ENCODE peak calls at places on chromosome 3, in nine cellular contexts. Z is cardiac muscle cell, J is choroid plexus epithelial cell, O is astrocyte of the cerebellum, B is uterus, E is neural crest cell, K is astrocyte of the spinal cord, Y is AG09309, S is upper lobe of right lung. P is an unnamed sample.

GRCh38 chr3:134885877-134886621 is 91.0 kb downstream of the EPHB1 start:
- DNase-seq in J (no peak), B (no peak), E (no peak), Z (no peak), K (peak), O (no peak), S (no peak), Y (peak), P (peak)

GRCh38 chr3:146189519-146190173 is 28.7 kb upstream of the PLOD2 start:
- DNase-seq in Y (no peak), J (peak), E (peak), O (peak), S (no peak), Z (peak), B (peak), K (peak), P (peak)

GRCh38 chr3:49277357-49277723 is 308 bp upstream of the C3orf62 start:
- DNase-seq in O (no peak), S (no peak), J (peak), E (no peak), K (no peak), Z (no peak), Y (no peak), B (no peak), P (no peak)

GRCh38 chr3:141940204-141940776 is 63.8 kb downstream of the ATP1B3 start:
- DNase-seq in S (no peak), B (no peak), J (peak), O (no peak), Y (peak), E (no peak), K (peak), Z (peak), P (peak)

GRCh38 chr3:31009881-31010280 is 115.4 kb upstream of the GADL1 start:
- DNase-seq in Z (no peak), Y (no peak), K (peak), B (no peak), O (no peak), S (no peak), J (no peak), E (no peak), P (no peak)

GRCh38 chr3:9028134-9028533 is 64.9 kb upstream of the RAD18 start:
- DNase-seq in B (peak), Z (peak), K (peak), O (peak), E (no peak), J (peak), Y (peak), S (peak), P (no peak)

GRCh38 chr3:70871909-70872656 is 559.6 kb upstream of the MDFIC2 start:
- DNase-seq in Y (peak), O (peak), E (no peak), K (peak), B (no peak), Z (peak), S (no peak), J (peak), P (no peak)

GRCh38 chr3:110743202-110743601 is 328.4 kb upstream of the NECTIN3 start:
- DNase-seq in Y (no peak), E (no peak), J (no peak), S (no peak), Z (no peak), K (no peak), O (no peak), B (no peak), P (peak)

GRCh38 chr3:128945878-128946175 is 48.0 kb downstream of the CFAP92 start:
- DNase-seq in S (no peak), Y (no peak), B (no peak), O (no peak), E (no peak), J (no peak), Z (no peak), K (no peak), P (no peak)

GRCh38 chr3:143832433-143832832 is 15.8 kb downstream of the SLC9A9 start:
- DNase-seq in K (no peak), O (no peak), J (peak), S (no peak), Z (no peak), B (no peak), E (no peak), Y (no peak), P (no peak)

GRCh38 chr3:171810278-171811058 is at the start of gene PLD1:
- DNase-seq in O (no peak), E (peak), J (peak), S (peak), Y (no peak), B (no peak), Z (peak), K (no peak), P (peak)

GRCh38 chr3:70840106-70840870 is 527.9 kb upstream of the MDFIC2 start:
- DNase-seq in O (no peak), S (no peak), B (no peak), Y (no peak), Z (peak), J (no peak), E (no peak), K (peak), P (no peak)

GRCh38 chr3:4950948-4951347 is 28.3 kb upstream of the BHLHE40 start:
- DNase-seq in E (no peak), K (no peak), J (no peak), Z (no peak), O (no peak), S (no peak), B (no peak), Y (no peak), P (no peak)

GRCh38 chr3:33681667-33682066 is 36.4 kb downstream of the CLASP2 start:
- DNase-seq in S (no peak), Z (no peak), O (no peak), E (no peak), K (no peak), J (no peak), B (no peak), Y (no peak), P (no peak)

GRCh38 chr3:32586361-32586760 is 15.7 kb upstream of the DYNC1LI1 start:
- DNase-seq in Y (no peak), S (no peak), B (no peak), K (no peak), Z (no peak), E (no peak), J (no peak), O (no peak), P (no peak)

GRCh38 chr3:159416854-159417253 is 571.8 kb upstream of the IL12A start:
- DNase-seq in O (peak), K (peak), B (no peak), Z (peak), S (no peak), J (peak), Y (no peak), E (no peak), P (no peak)

GRCh38 chr3:100086401-100086800 is 27.9 kb downstream of the FILIP1L start:
- DNase-seq in S (no peak), B (no peak), K (no peak), E (no peak), Y (no peak), O (no peak), J (no peak), Z (no peak), P (no peak)

GRCh38 chr3:23966308-23966707 is 21.2 kb downstream of the NR1D2 start:
- DNase-seq in B (no peak), S (no peak), E (no peak), Y (no peak), K (peak), O (no peak), J (peak), Z (peak), P (no peak)

GRCh38 chr3:170493712-170494182 is 75.1 kb downstream of the CLDN11 start:
- DNase-seq in K (peak), S (no peak), J (peak), Z (peak), B (no peak), E (no peak), Y (no peak), O (no peak), P (no peak)

GRCh38 chr3:143171141-143171651 is 51.6 kb downstream of the CHST2 start:
- DNase-seq in K (peak), O (no peak), Y (no peak), S (no peak), J (peak), E (no peak), Z (peak), B (no peak), P (no peak)

GRCh38 chr3:123409443-123410148 is 39.3 kb downstream of the ADCY5 start:
- DNase-seq in O (no peak), E (no peak), K (no peak), Y (no peak), Z (no peak), J (no peak), B (no peak), S (no peak), P (peak)

GRCh38 chr3:56183529-56183928 is 284.7 kb downstream of the ERC2 start:
- DNase-seq in J (no peak), K (no peak), S (no peak), E (no peak), Z (no peak), O (no peak), B (no peak), Y (no peak), P (no peak)

GRCh38 chr3:57048052-57048671 is 12.3 kb upstream of the SPATA12 start:
- DNase-seq in O (peak), Z (peak), E (no peak), J (no peak), Y (peak), K (no peak), S (no peak), B (peak), P (no peak)

GRCh38 chr3:34377961-34378360 is 579.5 kb downstream of the PDCD6IP start:
- DNase-seq in O (no peak), B (no peak), K (no peak), Y (no peak), Z (no peak), E (no peak), J (no peak), S (no peak), P (no peak)

GRCh38 chr3:197682713-197683112 is 54.0 kb downstream of the RUBCN start:
- DNase-seq in J (peak), O (no peak), B (no peak), E (no peak), Y (no peak), Z (no peak), K (no peak), S (no peak), P (no peak)

GRCh38 chr3:197686899-197687298 is 49.8 kb downstream of the RUBCN start:
- DNase-seq in Z (no peak), J (no peak), S (no peak), O (no peak), Y (no peak), E (no peak), B (no peak), K (no peak), P (no peak)

GRCh38 chr3:197683191-197683590 is 53.5 kb downstream of the RUBCN start:
- DNase-seq in O (no peak), Y (no peak), J (no peak), E (no peak), Z (no peak), S (no peak), B (no peak), K (no peak), P (no peak)

GRCh38 chr3:197675568-197675860 is 61.2 kb downstream of the RUBCN start:
- DNase-seq in O (no peak), Z (no peak), E (no peak), S (no peak), J (no peak), K (no peak), Y (no peak), B (no peak), P (no peak)

GRCh38 chr3:197680955-197681521 is 55.7 kb downstream of the RUBCN start:
- DNase-seq in Y (no peak), Z (no peak), K (no peak), E (no peak), O (no peak), J (no peak), S (no peak), B (no peak), P (no peak)
- TF ChIP-seq CTCF in Y (no peak), Z (no peak), K (no peak), E (no peak), O (no peak), J (no peak), S (no peak), B (no peak), P (no peak)

GRCh38 chr3:184129012-184129411 is 6.1 kb upstream of the EIF2B5 start:
- DNase-seq in Z (peak), K (peak), S (peak), J (peak), E (no peak), O (no peak), Y (no peak), B (no peak), P (peak)
- TF ChIP-seq CTCF in Z (peak), K (peak), S (peak), J (peak), E (peak), O (peak), Y (peak), B (no peak), P (peak)

GRCh38 chr3:63961891-63962290 is 49.7 kb upstream of the SCAANT1 start:
- DNase-seq in B (no peak), K (peak), E (no peak), J (peak), S (no peak), O (no peak), Y (no peak), Z (peak), P (no peak)
- TF ChIP-seq CTCF in B (peak), K (peak), E (peak), J (peak), S (peak), O (peak), Y (peak), Z (peak), P (no peak)

DNA sequence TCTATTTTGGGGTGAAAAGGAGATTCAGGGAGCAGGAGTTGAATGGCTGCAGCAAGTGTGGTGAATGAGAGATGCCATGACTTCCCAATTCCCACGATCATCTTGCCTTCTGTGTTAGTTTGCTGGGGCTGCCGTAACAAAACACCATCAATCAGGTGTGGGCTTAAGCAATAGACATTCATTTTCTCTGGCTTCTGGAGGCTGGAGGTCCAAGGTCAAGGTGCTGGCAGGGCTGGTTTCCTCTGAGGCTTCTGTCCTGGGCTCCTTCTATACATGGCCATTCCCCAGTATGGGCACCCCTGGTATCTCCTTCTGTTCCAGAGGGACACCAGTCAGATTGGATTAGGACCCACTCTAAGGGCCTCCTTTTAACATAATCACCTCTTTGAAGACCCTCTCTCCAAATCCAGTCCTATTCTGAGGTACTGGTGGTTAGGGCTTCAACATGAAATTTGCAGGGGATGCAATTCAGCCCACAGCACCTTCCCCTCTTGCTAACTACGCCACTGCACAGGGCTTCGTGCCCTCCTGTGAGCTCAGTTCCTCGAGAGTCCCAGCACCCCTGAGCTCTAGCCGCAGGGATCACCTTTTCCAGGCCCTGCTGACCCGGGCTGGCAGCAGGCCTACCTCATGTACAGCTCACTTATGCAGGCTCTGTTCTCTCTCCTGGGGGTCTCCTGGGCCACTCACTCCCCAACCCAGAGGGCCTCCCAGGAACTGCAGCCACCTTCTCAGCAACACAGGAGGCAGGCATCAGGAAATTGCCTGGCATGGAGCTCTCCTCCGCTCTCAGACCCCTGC is 37.3 kb upstream of the SLC6A11 start:
- DNase-seq in S (no peak), Y (no peak), O (no peak), Z (no peak), J (no peak), B (no peak), E (no peak), K (no peak), P (no peak)
- TF ChIP-seq CTCF in S (no peak), Y (no peak), O (no peak), Z (no peak), J (no peak), B (no peak), E (no peak), K (no peak), P (no peak)

DNA sequence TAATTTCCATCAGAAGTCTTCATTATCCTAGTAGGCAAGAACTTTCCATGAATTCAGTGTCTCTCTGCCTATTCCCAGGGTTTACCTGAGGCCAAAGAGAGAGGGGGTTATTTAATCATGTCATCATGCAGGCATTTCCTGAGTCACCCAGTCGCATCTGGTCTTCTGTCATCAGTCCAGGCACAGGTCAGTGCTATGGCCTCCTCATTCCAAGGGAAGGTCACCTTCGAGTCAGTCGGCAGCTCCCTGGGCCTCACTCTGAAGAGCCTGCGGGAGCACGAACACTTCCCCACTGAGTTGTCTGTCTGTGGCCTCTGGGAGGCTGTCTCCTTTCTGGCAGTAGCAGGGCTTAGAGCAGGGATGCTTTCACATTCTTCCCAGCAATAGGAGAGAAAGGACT is 26.2 kb upstream of the LRTM1 start:
- DNase-seq in E (no peak), S (no peak), K (peak), J (peak), Y (peak), B (no peak), O (peak), Z (peak), P (no peak)
- TF ChIP-seq CTCF in E (no peak), S (no peak), K (no peak), J (peak), Y (peak), B (no peak), O (no peak), Z (no peak), P (no peak)

GRCh38 chr3:65914740-65915366 is 123.9 kb downstream of the MAGI1 start:
- DNase-seq in B (no peak), Z (no peak), S (no peak), Y (no peak), E (no peak), O (no peak), J (peak), K (no peak), P (no peak)
- TF ChIP-seq CTCF in B (no peak), Z (no peak), S (peak), Y (no peak), E (no peak), O (no peak), J (no peak), K (peak), P (peak)

GRCh38 chr3:20091331-20091730 is 51.1 kb downstream of the KAT2B start:
- DNase-seq in S (no peak), Y (no peak), Z (no peak), O (no peak), B (no peak), K (no peak), E (no peak), J (no peak), P (no peak)
- TF ChIP-seq CTCF in S (no peak), Y (no peak), Z (no peak), O (no peak), B (no peak), K (no peak), E (no peak), J (no peak), P (no peak)

DNA sequence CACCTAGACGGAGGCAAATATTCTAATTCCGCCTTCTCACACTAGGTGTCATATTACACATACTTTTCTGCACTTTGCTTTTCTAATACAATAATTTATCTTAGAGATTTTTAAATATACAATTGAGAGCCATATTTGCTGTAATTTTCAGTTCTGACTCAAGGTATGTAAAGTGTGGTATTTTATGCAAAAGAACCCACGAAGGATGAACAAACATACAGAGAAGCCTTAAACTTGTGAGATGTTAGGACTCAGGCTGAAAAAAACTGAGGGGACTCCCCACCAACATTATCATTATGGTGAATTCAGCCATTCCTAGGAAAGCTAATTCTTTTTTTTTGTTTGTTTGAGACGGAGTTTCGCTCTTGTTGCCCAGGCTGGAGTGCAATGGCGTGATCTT is 9.6 kb downstream of the ZBTB11 start:
- DNase-seq in Y (no peak), S (no peak), B (no peak), Z (no peak), E (no peak), J (no peak), K (no peak), O (no peak), P (no peak)
- TF ChIP-seq CTCF in Y (no peak), S (no peak), B (no peak), Z (no peak), E (no peak), J (no peak), K (no peak), O (no peak), P (no peak)

DNA sequence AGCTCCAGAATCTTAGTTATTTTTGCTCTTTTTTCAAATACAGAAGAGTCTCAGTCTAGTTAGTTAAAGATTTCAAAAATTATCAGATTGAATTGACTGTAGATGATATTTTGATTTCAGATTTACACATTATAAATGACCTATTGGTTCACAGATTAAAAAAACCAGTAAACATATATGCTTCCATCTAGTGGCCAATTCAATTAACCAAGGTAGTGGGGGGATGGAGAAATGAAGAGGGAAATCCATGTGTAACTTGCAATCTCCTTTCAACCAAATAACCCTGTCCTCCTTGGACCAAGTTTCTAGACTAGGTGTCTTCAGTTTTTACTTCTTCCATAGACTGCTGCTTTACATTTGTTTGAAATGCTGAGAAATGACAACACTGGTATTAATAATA is 789.8 kb downstream of the ROBO1 start:
- DNase-seq in Y (no peak), J (peak), Z (peak), K (peak), E (no peak), S (no peak), O (no peak), B (no peak), P (no peak)
- TF ChIP-seq CTCF in Y (peak), J (peak), Z (peak), K (peak), E (peak), S (peak), O (peak), B (no peak), P (peak)

P was measured in Calu3.